ENCODE peak calls at places on chromosomes 7 and 10, in five cellular contexts. K is NCI-H2081; B is activated CD4-positive, alpha-beta T cell treated with anti-CD3 and anti-CD28 coated beads, Interleukin-2, amount 10 ng/mL, durations not matched to agents 7 days and 5 days; A is upper lobe of right lung; X is GM03348. D is an unnamed sample.

GRCh38 chr10:119827430-119827829 is 45.2 kb downstream of the MCMBP start:
- DNase-seq in K (no peak), B (no peak), A (no peak), X (no peak), D (no peak)

GRCh38 chr7:15780271-15780670 is 93.8 kb upstream of the MEOX2 start:
- DNase-seq in K (no peak), B (no peak), A (no peak), X (no peak), D (no peak)

GRCh38 chr10:122062831-122063674 is 74.1 kb downstream of the TACC2 start:
- DNase-seq in K (peak; percentile 28), B (no peak), A (peak; percentile 87), X (peak; percentile 92), D (no peak)

GRCh38 chr10:76252733-76253132 is 821.3 kb downstream of the LRMDA start:
- DNase-seq in K (no peak), B (no peak), A (no peak), X (no peak), D (no peak)

GRCh38 chr7:6252748-6253147 is 19.7 kb downstream of the CYTH3 start:
- DNase-seq in K (no peak), B (no peak), A (no peak), X (peak; percentile 64), D (no peak)

GRCh38 chr10:95445223-95445836 is 115.8 kb downstream of the SORBS1 start:
- DNase-seq in K (no peak), B (no peak), A (no peak), X (peak; percentile 89), D (no peak)

GRCh38 chr10:47198221-47198620 is 101.8 kb upstream of the GDF10 start:
- DNase-seq in K (no peak), B (no peak), A (no peak), X (no peak), D (no peak)

GRCh38 chr7:143279186-143280098 is 5.3 kb upstream of the TMEM139 start:
- DNase-seq in K (no peak), B (peak; percentile 24), A (no peak), X (peak; percentile 69), D (no peak)

GRCh38 chr7:119090851-119091250 is 866.3 kb downstream of the ANKRD7 start:
- DNase-seq in K (no peak), B (no peak), A (no peak), X (no peak), D (no peak)

GRCh38 chr7:94698275-94698674 is 42.3 kb upstream of the SGCE start:
- DNase-seq in K (no peak), B (no peak), A (no peak), X (peak; percentile 51), D (no peak)

GRCh38 chr7:80150621-80151273 is 16.1 kb downstream of the GNAI1 start:
- DNase-seq in K (no peak), B (no peak), A (no peak), X (peak; percentile 10), D (no peak)

GRCh38 chr10:43196131-43196980 is 58.1 kb downstream of the CSGALNACT2 start:
- DNase-seq in K (no peak), B (peak; percentile 5), A (peak; percentile 57), X (peak; percentile 5), D (no peak)

GRCh38 chr7:78127009-78127408 is 328.4 kb downstream of the PHTF2 start:
- DNase-seq in K (no peak), B (no peak), A (no peak), X (no peak), D (no peak)

GRCh38 chr10:86227501-86228258 is 138.9 kb downstream of the GRID1 start:
- DNase-seq in K (no peak), B (no peak), A (no peak), X (no peak), D (no peak)

GRCh38 chr7:80151274-80151665 is 16.6 kb downstream of the GNAI1 start:
- DNase-seq in K (no peak), B (no peak), A (no peak), X (peak; percentile 65), D (no peak)

GRCh38 chr7:74495112-74495880 is 41.6 kb downstream of the GTF2IRD1 start:
- DNase-seq in K (no peak), B (no peak), A (no peak), X (no peak), D (no peak)

GRCh38 chr10:44993226-44993921 is 7.3 kb upstream of the ZNF22 start:
- DNase-seq in K (no peak), B (peak; percentile 4), A (no peak), X (no peak), D (no peak)

GRCh38 chr10:28248092-28248491 is 54.8 kb downstream of the MPP7 start:
- DNase-seq in K (no peak), B (no peak), A (no peak), X (peak; percentile 14), D (no peak)

GRCh38 chr7:95649546-95649945 is 53.2 kb upstream of the PDK4 start:
- DNase-seq in K (no peak), B (no peak), A (no peak), X (no peak), D (no peak)

GRCh38 chr7:12764355-12765000 is 77.0 kb downstream of the ARL4A start:
- DNase-seq in K (no peak), B (no peak), A (no peak), X (no peak), D (no peak)

GRCh38 chr10:35392482-35393230 is 56.3 kb downstream of the CCNY start:
- DNase-seq in K (no peak), B (no peak), A (no peak), X (no peak), D (no peak)

GRCh38 chr10:24550680-24551079 is 173.0 kb downstream of the ARHGAP21 start:
- DNase-seq in K (no peak), B (no peak), A (no peak), X (no peak), D (no peak)